ENCODE peak calls at places on chromosomes 6 and 20, in seven cellular contexts. G is HTR-8/SVneo, F is T1000, I is HT1080, J is SW480, O is tibial artery, Q is mucosa of gallbladder. W is an unnamed sample.

GRCh38 chr6:148240463-148240845 is 102.2 kb upstream of the SASH1 start:
- DNase-seq in O (no peak), J (no peak), I (no peak), Q (peak), F (no peak), G (no peak), W (peak)

GRCh38 chr6:169177516-169178196 is 76.0 kb downstream of the THBS2 start:
- DNase-seq in Q (no peak), G (no peak), F (no peak), O (no peak), J (no peak), I (no peak), W (no peak)

GRCh38 chr6:83514877-83515466 is 2.6 kb downstream of the PRSS35 start:
- DNase-seq in Q (peak), J (peak), G (peak), F (peak), I (peak), O (no peak), W (no peak)

GRCh38 chr6:129555206-129555832 is 154.7 kb downstream of the ARHGAP18 start:
- DNase-seq in G (no peak), F (no peak), I (no peak), O (no peak), Q (no peak), J (no peak), W (no peak)

GRCh38 chr6:23137596-23137995 is 568.2 kb downstream of the HDGFL1 start:
- DNase-seq in Q (no peak), O (no peak), G (no peak), J (no peak), F (no peak), I (no peak), W (no peak)

GRCh38 chr6:38015341-38015740 is 195.8 kb downstream of the ZFAND3 start:
- DNase-seq in I (no peak), F (no peak), G (no peak), O (no peak), J (no peak), Q (no peak), W (no peak)

GRCh38 chr20:25508083-25508770 is 77.1 kb downstream of the NINL start:
- DNase-seq in O (no peak), J (no peak), F (peak), Q (peak), I (peak), G (peak), W (peak)

GRCh38 chr20:58993332-58994248 is 12.5 kb downstream of the NELFCD start:
- DNase-seq in O (no peak), Q (no peak), F (no peak), I (no peak), J (no peak), G (no peak), W (peak)

GRCh38 chr20:55800501-55800900 is 204.8 kb downstream of the CBLN4 start:
- DNase-seq in I (no peak), Q (no peak), J (no peak), O (no peak), F (no peak), G (no peak), W (no peak)

GRCh38 chr6:2225422-2226392 is 19.7 kb downstream of the GMDS start:
- DNase-seq in I (peak), G (no peak), J (no peak), F (no peak), O (no peak), Q (peak), W (no peak)

GRCh38 chr20:38136421-38137245 is 28.4 kb downstream of the TGM2 start:
- DNase-seq in F (no peak), Q (no peak), J (no peak), I (no peak), G (no peak), O (no peak), W (peak)

GRCh38 chr6:153145591-153145990 is 14.5 kb upstream of the RGS17 start:
- DNase-seq in G (no peak), F (no peak), I (no peak), J (no peak), Q (no peak), O (no peak), W (peak)

GRCh38 chr6:100462990-100463684 is 1.6 kb downstream of the SIM1 start:
- DNase-seq in G (no peak), F (no peak), J (no peak), O (no peak), I (no peak), Q (no peak), W (no peak)

GRCh38 chr6:7236312-7237209 is 76.4 kb downstream of the SSR1 start:
- DNase-seq in I (peak), J (peak), Q (no peak), F (no peak), O (no peak), G (no peak), W (no peak)

GRCh38 chr6:90284745-90285481 is 11.7 kb downstream of the BACH2 start:
- DNase-seq in J (peak), I (peak), Q (no peak), O (no peak), F (no peak), G (no peak), W (no peak)

GRCh38 chr6:108127826-108128225 is 38.0 kb upstream of the NR2E1 start:
- DNase-seq in F (peak), J (peak), Q (no peak), O (no peak), I (no peak), G (no peak), W (no peak)

GRCh38 chr6:116497089-116497676 is 14.3 kb upstream of the CALHM5 start:
- DNase-seq in I (no peak), J (no peak), F (no peak), Q (no peak), O (no peak), G (no peak), W (no peak)

GRCh38 chr6:46210294-46210693 is 39.5 kb upstream of the ENPP5 start:
- DNase-seq in Q (no peak), F (no peak), J (no peak), G (no peak), O (no peak), I (no peak), W (no peak)